ENCODE peak calls at places on chromosomes 6 and 20, in seven cellular contexts. Z is GM23338, V is neural progenitor cell, M is GM23248, U is hepatocyte, J is HCT116, H is MM.1S. K is an unnamed sample.

GRCh38 chr6:156269751-156270369 is 507.3 kb upstream of the ARID1B start:
- DNase-seq in Z (no peak), V (no peak), M (no peak), U (no peak), J (no peak), H (no peak), K (no peak)

GRCh38 chr20:46312075-46312944 is 4.0 kb upstream of the CDH22 start:
- DNase-seq in Z (peak; percentile 84), V (peak; percentile 88), M (no peak), U (peak; percentile 25), J (no peak), H (no peak), K (no peak)

GRCh38 chr6:165178056-165178455 is 131.3 kb downstream of the C6orf118 start:
- DNase-seq in Z (no peak), V (no peak), M (peak; percentile 84), U (no peak), J (no peak), H (no peak), K (peak; percentile 77)

GRCh38 chr20:41142914-41143313 is 5.6 kb downstream of the PLCG1 start:
- DNase-seq in Z (no peak), V (no peak), M (no peak), U (no peak), J (no peak), H (no peak), K (no peak)

GRCh38 chr6:33947047-33947446 is 143.2 kb upstream of the MLN start:
- DNase-seq in Z (no peak), V (no peak), M (no peak), U (no peak), J (no peak), H (no peak), K (no peak)

GRCh38 chr20:53927990-53928389 is 142.4 kb downstream of the BCAS1 start:
- DNase-seq in Z (no peak), V (no peak), M (no peak), U (no peak), J (no peak), H (no peak), K (no peak)

GRCh38 chr6:97394160-97394748 is 111.2 kb upstream of the MMS22L start:
- DNase-seq in Z (peak; percentile 75), V (peak; percentile 71), M (peak; percentile 69), U (peak; percentile 76), J (peak; percentile 64), H (peak; percentile 65), K (peak; percentile 77)

GRCh38 chr6:158660331-158660730 is 10.5 kb downstream of the SYTL3 start:
- DNase-seq in Z (peak; percentile 80), V (peak; percentile 34), M (peak; percentile 41), U (peak; percentile 71), J (no peak), H (peak; percentile 49), K (peak; percentile 68)

GRCh38 chr6:127775371-127775770 is 125.5 kb downstream of the THEMIS start:
- DNase-seq in Z (no peak), V (no peak), M (peak; percentile 40), U (no peak), J (no peak), H (no peak), K (no peak)

GRCh38 chr6:87151471-87151785 is 3.9 kb upstream of the ZNF292 start:
- DNase-seq in Z (no peak), V (no peak), M (no peak), U (no peak), J (no peak), H (no peak), K (no peak)

GRCh38 chr20:50193169-50193850 is 2.7 kb downstream of the CEBPB start:
- DNase-seq in Z (no peak), V (no peak), M (peak; percentile 79), U (peak; percentile 28), J (no peak), H (no peak), K (peak; percentile 31)

GRCh38 chr6:83062225-83062624 is 3.4 kb downstream of the UBE3D start:
- DNase-seq in Z (peak; percentile 34), V (peak; percentile 66), M (peak; percentile 70), U (no peak), J (no peak), H (no peak), K (no peak)

GRCh38 chr20:41005361-41005729 is 23.3 kb upstream of the TOP1 start:
- DNase-seq in Z (no peak), V (no peak), M (peak; percentile 94), U (peak; percentile 86), J (peak; percentile 74), H (no peak), K (peak; percentile 99)

GRCh38 chr6:21999012-21999528 is 297.8 kb downstream of the PRL start:
- DNase-seq in Z (no peak), V (no peak), M (peak; percentile 58), U (peak; percentile 8), J (no peak), H (no peak), K (no peak)

GRCh38 chr20:61002090-61002489 is 250.0 kb upstream of the CDH4 start:
- DNase-seq in Z (no peak), V (no peak), M (no peak), U (no peak), J (no peak), H (no peak), K (no peak)

GRCh38 chr20:24718696-24719095 is 230.4 kb upstream of the CST7 start:
- DNase-seq in Z (no peak), V (no peak), M (no peak), U (peak; percentile 2), J (no peak), H (peak; percentile 55), K (peak; percentile 40)

GRCh38 chr6:71678081-71678480 is 208.3 kb upstream of the RIMS1 start:
- DNase-seq in Z (no peak), V (no peak), M (no peak), U (no peak), J (no peak), H (no peak), K (no peak)

GRCh38 chr6:13383280-13384163 is 55.2 kb upstream of the TBC1D7 start:
- DNase-seq in Z (no peak), V (no peak), M (peak; percentile 31), U (no peak), J (no peak), H (peak; percentile 91), K (peak; percentile 23)

GRCh38 chr20:6806291-6806690 is 38.8 kb downstream of the BMP2 start:
- DNase-seq in Z (no peak), V (no peak), M (no peak), U (no peak), J (no peak), H (no peak), K (no peak)

GRCh38 chr6:71851214-71851613 is 35.1 kb upstream of the RIMS1 start:
- DNase-seq in Z (no peak), V (no peak), M (peak; percentile 32), U (no peak), J (no peak), H (no peak), K (no peak)

GRCh38 chr20:51886891-51887608 is 84.7 kb upstream of the SALL4 start:
- DNase-seq in Z (peak; percentile 60), V (no peak), M (no peak), U (no peak), J (no peak), H (no peak), K (no peak)

GRCh38 chr6:5054427-5054873 is 30.7 kb upstream of the PPP1R3G start:
- DNase-seq in Z (no peak), V (no peak), M (peak; percentile 28), U (no peak), J (no peak), H (no peak), K (no peak)

GRCh38 chr6:49550413-49551125 is at the start of gene C6orf141:
- DNase-seq in Z (peak; percentile 88), V (peak; percentile 91), M (peak; percentile 12), U (peak; percentile 64), J (peak; percentile 70), H (peak; percentile 61), K (peak; percentile 94)

GRCh38 chr20:63483834-63484233 is 11.4 kb upstream of the KCNQ2 start:
- DNase-seq in Z (peak; percentile 71), V (peak; percentile 51), M (no peak), U (no peak), J (no peak), H (no peak), K (no peak)

GRCh38 chr20:59848182-59848581 is 85.3 kb downstream of the SYCP2 start:
- DNase-seq in Z (no peak), V (no peak), M (no peak), U (peak; percentile 48), J (no peak), H (no peak), K (no peak)

GRCh38 chr20:59845472-59845871 is 88.0 kb downstream of the SYCP2 start:
- DNase-seq in Z (no peak), V (no peak), M (no peak), U (no peak), J (no peak), H (no peak), K (peak; percentile 93)

DNA sequence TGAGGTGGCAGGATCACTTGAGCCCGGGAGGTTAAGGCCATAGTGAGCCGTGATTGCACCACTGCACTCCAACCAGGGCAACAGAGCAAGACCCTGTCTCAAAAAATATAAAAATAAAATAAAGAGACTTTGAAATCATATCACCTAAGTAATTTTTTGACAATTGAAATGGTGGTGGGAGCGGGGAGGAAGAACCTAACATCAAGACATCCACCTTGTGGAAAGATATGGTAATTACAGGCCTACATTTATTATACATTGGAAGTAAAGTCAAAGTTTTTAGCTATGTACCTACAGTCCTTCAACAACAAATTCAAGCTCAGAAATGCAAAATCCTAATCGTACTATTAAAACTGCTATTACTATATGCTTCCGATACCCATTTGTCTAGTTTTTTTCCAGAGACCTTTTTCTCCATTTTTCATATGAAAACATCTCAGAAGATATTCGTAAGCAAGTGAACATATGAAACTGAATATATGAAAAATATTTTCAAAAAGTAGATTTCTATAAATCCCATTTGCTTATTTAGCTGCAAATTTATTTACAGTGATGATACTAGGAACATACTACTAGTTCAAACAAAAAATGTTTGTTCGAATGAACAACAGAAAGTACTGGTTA is 83.3 kb downstream of the SYCP2 start:
- DNase-seq in Z (peak; percentile 72), V (peak; percentile 46), M (peak; percentile 46), U (peak; percentile 69), J (peak; percentile 28), H (peak; percentile 53), K (peak; percentile 78)
- TF ChIP-seq EZH2phosphoT487 in Z (no peak), V (no peak), M (no peak), U (no peak), J (no peak), H (no peak), K (no peak)

GRCh38 chr6:149843051-149843633 is 21.0 kb downstream of the LRP11 start:
- DNase-seq in Z (no peak), V (no peak), M (no peak), U (no peak), J (no peak), H (no peak), K (no peak)
- TF ChIP-seq EZH2 in Z (no peak), V (no peak), M (no peak), U (no peak), J (no peak), H (no peak), K (no peak)

DNA sequence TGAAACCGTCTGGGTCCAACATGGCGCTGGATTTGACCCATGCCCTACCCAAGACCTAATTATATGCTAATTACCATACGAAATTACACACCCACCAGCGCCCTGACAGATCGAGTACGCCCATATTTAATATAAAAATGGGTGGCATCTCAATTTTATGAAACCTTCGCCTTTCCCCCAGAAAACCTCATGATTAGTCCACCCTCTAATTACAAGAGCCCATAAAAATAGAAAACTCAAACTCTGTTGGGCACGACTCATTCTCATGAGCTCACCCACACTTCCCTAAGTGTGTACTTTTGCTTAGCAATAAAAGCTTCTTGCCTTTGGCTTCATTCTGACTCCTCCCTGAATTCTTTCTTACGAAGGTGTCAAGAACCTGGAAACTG is 136.4 kb downstream of the OR2B2 start:
- DNase-seq in Z (no peak), V (no peak), M (peak; percentile 51), U (no peak), J (no peak), H (no peak), K (peak; percentile 34)
- TF ChIP-seq EZH2phosphoT487 in Z (no peak), V (no peak), M (no peak), U (no peak), J (no peak), H (no peak), K (no peak)

GRCh38 chr6:16239090-16239797 is 857 bp downstream of the GMPR start:
- DNase-seq in Z (peak; percentile 48), V (peak; percentile 46), M (peak; percentile 65), U (peak; percentile 47), J (no peak), H (peak; percentile 23), K (peak; percentile 84)
- TF ChIP-seq EZH2 in Z (no peak), V (peak; percentile 57), M (no peak), U (no peak), J (no peak), H (no peak), K (no peak)

K was measured in PC-3.